ENCODE peak calls at places on chromosomes 11 and 22, in nine cellular contexts. W is body of pancreas; Q is left lung; N is heart right ventricle; L is pancreas; X is CD8-positive, alpha-beta memory T cell; G is esophagus squamous epithelium; C is adipocyte; D is aorta. J is an unnamed sample. For H3K27me3, the result is how much of the 10 kb centered on the place peaks cover.

GRCh38 chr11:73152861-73153483 is 10.9 kb upstream of the FCHSD2 start:
- DNase-seq in D (no peak), C (no peak), Q (no peak), L (no peak), W (no peak), N (no peak), G (no peak), X (peak), J (no peak)

GRCh38 chr11:99370557-99371200 is 349.9 kb downstream of the CNTN5 start:
- DNase-seq in Q (peak), D (peak), W (peak), N (peak), X (no peak), G (no peak), C (peak), L (peak), J (peak)

GRCh38 chr11:128709402-128709801 is 15.5 kb downstream of the FLI1 start:
- DNase-seq in G (no peak), W (no peak), X (no peak), D (no peak), Q (no peak), C (peak), N (no peak), L (no peak), J (no peak)

GRCh38 chr11:119976805-119977583 is 160.9 kb downstream of the TRIM29 start:
- DNase-seq in C (no peak), L (no peak), G (no peak), D (no peak), Q (no peak), X (no peak), W (no peak), N (no peak), J (no peak)

GRCh38 chr11:75230621-75231020 is 10.0 kb upstream of the TPBGL start:
- DNase-seq in L (no peak), W (no peak), X (no peak), N (no peak), C (no peak), D (no peak), G (no peak), Q (no peak), J (no peak)

GRCh38 chr11:2537896-2538855 is 93.4 kb downstream of the KCNQ1 start:
- DNase-seq in Q (peak), N (peak), W (peak), D (peak), C (no peak), X (no peak), G (no peak), L (no peak), J (no peak)

GRCh38 chr11:41237386-41237785 is 222.1 kb downstream of the LRRC4C start:
- DNase-seq in G (no peak), W (no peak), N (no peak), X (no peak), D (no peak), L (no peak), Q (no peak), C (no peak), J (no peak)

GRCh38 chr11:925158-925495 is 543 bp upstream of the AP2A2 start:
- DNase-seq in W (peak), G (no peak), L (peak), Q (no peak), N (peak), C (no peak), D (no peak), X (no peak), J (peak)

GRCh38 chr11:123082977-123083376 is 21.0 kb upstream of the HSPA8 start:
- DNase-seq in C (no peak), Q (no peak), D (peak), N (no peak), W (no peak), L (no peak), X (no peak), G (no peak), J (no peak)

GRCh38 chr22:36546932-36547331 is 18.0 kb upstream of the EIF3D start:
- DNase-seq in G (no peak), W (no peak), C (peak), D (no peak), L (no peak), X (no peak), N (no peak), Q (no peak), J (no peak)

GRCh38 chr22:32910358-32910757 is 108.9 kb downstream of the TIMP3 start:
- DNase-seq in C (no peak), Q (no peak), L (no peak), X (no peak), W (no peak), N (no peak), D (no peak), G (no peak), J (no peak)

GRCh38 chr11:746289-747175 is 732 bp upstream of the TALDO1 start:
- DNase-seq in C (peak), W (peak), Q (no peak), N (no peak), L (peak), X (no peak), G (no peak), D (no peak), J (no peak)

GRCh38 chr22:36383110-36383581 is 4.6 kb downstream of the MYH9 start:
- DNase-seq in D (no peak), G (no peak), N (no peak), W (peak), C (peak), X (peak), L (no peak), Q (no peak), J (no peak)

GRCh38 chr11:23988381-23989006 is 508.4 kb upstream of the LUZP2 start:
- DNase-seq in X (no peak), D (no peak), C (peak), W (no peak), L (no peak), G (no peak), Q (no peak), N (no peak), J (no peak)

GRCh38 chr11:61883947-61884346 is 7.4 kb downstream of the FADS3 start:
- DNase-seq in G (no peak), C (no peak), W (no peak), D (no peak), N (no peak), Q (no peak), L (no peak), X (no peak), J (no peak)

GRCh38 chr11:9914064-9914463 is 250.2 kb downstream of the SWAP70 start:
- DNase-seq in Q (no peak), C (peak), W (no peak), X (no peak), N (no peak), G (no peak), D (no peak), L (no peak), J (no peak)

GRCh38 chr11:36775157-36775556 is 177.1 kb upstream of the RAG2 start:
- DNase-seq in G (no peak), C (no peak), L (no peak), W (no peak), X (no peak), D (no peak), N (no peak), Q (no peak), J (no peak)

GRCh38 chr22:33922268-33922667 is 2.0 kb upstream of the LARGE1 start:
- DNase-seq in D (peak), W (peak), C (peak), L (peak), Q (no peak), X (no peak), N (no peak), G (no peak), J (peak)

GRCh38 chr11:47375020-47375419 is 3.3 kb downstream of the SPI1 start:
- DNase-seq in W (no peak), Q (no peak), N (no peak), D (no peak), L (no peak), C (no peak), G (no peak), X (no peak), J (no peak)

GRCh38 chr11:47373876-47374820 is 4.2 kb downstream of the SPI1 start:
- DNase-seq in Q (peak), G (no peak), C (peak), W (peak), N (peak), D (peak), L (peak), X (peak), J (peak)

GRCh38 chr11:47376183-47376542 is 2.2 kb downstream of the SPI1 start:
- DNase-seq in G (no peak), Q (no peak), W (no peak), D (no peak), N (no peak), C (no peak), X (no peak), L (no peak), J (no peak)

GRCh38 chr11:47376543-47377371 is 1.6 kb downstream of the SPI1 start:
- DNase-seq in Q (peak), L (no peak), D (peak), X (no peak), G (no peak), W (no peak), N (no peak), C (no peak), J (peak)

DNA sequence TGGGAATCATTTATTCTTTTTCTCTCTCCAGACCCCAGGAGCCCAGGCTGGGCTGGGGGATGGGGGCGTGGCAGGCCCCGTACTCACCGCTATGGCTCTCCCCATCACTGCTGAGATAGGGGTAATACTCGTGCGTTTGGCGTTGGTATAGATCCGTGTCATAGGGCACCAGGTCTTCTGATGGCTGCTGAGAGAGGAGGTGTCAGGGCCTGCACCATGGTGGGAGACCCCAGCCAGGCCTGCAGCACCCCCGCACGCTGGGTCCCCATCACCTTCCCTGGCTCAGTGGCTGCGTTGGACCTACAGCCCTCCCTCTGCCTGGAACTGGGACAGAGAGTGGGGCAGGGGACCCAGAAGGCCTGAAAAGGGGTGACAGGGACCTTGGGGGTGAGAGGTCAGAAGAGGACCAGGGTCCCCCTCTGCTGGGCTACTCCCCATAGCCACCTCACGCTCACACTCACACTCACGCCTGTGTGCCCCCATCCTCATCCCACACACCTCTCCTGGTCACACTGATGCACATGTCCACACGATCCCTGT is 2.7 kb downstream of the SPI1 start:
- DNase-seq in G (no peak), Q (no peak), D (no peak), N (no peak), C (no peak), L (no peak), X (no peak), W (no peak), J (no peak)
- H3K4me3 ChIP-seq in G (no peak), Q (peak), D (no peak), N (peak), C (no peak), L (no peak), X (no peak), W (no peak), J (peak)

GRCh38 chr11:70079691-70080090 is 1.6 kb downstream of the ANO1 start:
- DNase-seq in D (peak), G (no peak), X (no peak), W (no peak), Q (no peak), C (no peak), L (no peak), N (no peak), J (no peak)
- H3K27me3 ChIP-seq in D (under half), G (half or more), X (under half), W (under half), Q (half or more), C (under half), L (under half), N (under half), J (half or more)

GRCh38 chr11:94948070-94948617 is 25.2 kb downstream of the CWC15 start:
- DNase-seq in W (no peak), X (no peak), L (no peak), D (no peak), Q (no peak), C (peak), N (no peak), G (no peak), J (no peak)
- H3K4me3 ChIP-seq in W (no peak), X (no peak), L (no peak), D (no peak), Q (no peak), C (no peak), N (no peak), G (no peak), J (no peak)

GRCh38 chr22:49689858-49690257 is 137.8 kb downstream of the BRD1 start:
- DNase-seq in D (no peak), G (no peak), X (no peak), Q (no peak), W (no peak), C (no peak), N (no peak), L (no peak), J (no peak)
- H3K27me3 ChIP-seq in D (under half), G (half or more), X (under half), Q (under half), W (under half), C (under half), N (under half), L (under half), J (half or more)

J was measured in left ventricle myocardium inferior.